ENCODE peak calls at places on chromosomes 12 and 14, in ten cellular contexts. Y is GM18507; W is NCI-H1092 treated with DMSO at 0.1 percent for 48 hours; A is lung microvascular endothelial cell; R is GM13976; C is Calu3; Q is AG09309; G is stimulated activated CD8-positive, alpha-beta memory T cell treated with anti-CD3 and anti-CD28 coated beads, Interleukin-7, amount 100 ng/mL, for 48 hours; K is NCI-H510A treated with DMSO at 0.1 percent for 48 hours; N is NCI-H345. S is an unnamed sample.

GRCh38 chr14:85079842-85080741 is 449.9 kb upstream of the FLRT2 start:
- DNase-seq in Y (no peak), W (no peak), A (no peak), R (no peak), C (no peak), Q (no peak), G (no peak), K (no peak), N (peak; percentile 5), S (no peak)

GRCh38 chr14:100871234-100872186 is 32.0 kb downstream of the RTL1 start:
- DNase-seq in Y (no peak), W (no peak), A (no peak), R (no peak), C (no peak), Q (no peak), G (no peak), K (no peak), N (no peak), S (no peak)

GRCh38 chr14:70254476-70254961 is 65.8 kb upstream of the SLC8A3 start:
- DNase-seq in Y (peak; percentile 5), W (peak; percentile 59), A (peak; percentile 68), R (peak; percentile 53), C (peak; percentile 65), Q (no peak), G (no peak), K (peak; percentile 70), N (peak; percentile 67), S (no peak)

GRCh38 chr12:85279449-85280137 is 427 bp upstream of the ALX1 start:
- DNase-seq in Y (no peak), W (no peak), A (no peak), R (peak; percentile 31), C (no peak), Q (no peak), G (no peak), K (no peak), N (no peak), S (no peak)

GRCh38 chr12:91326043-91327027 is 143.7 kb upstream of the DCN start:
- DNase-seq in Y (peak; percentile 2), W (peak; percentile 10), A (peak; percentile 31), R (peak; percentile 27), C (peak; percentile 70), Q (no peak), G (no peak), K (peak; percentile 14), N (peak; percentile 58), S (no peak)

GRCh38 chr12:26833692-26834168 is 736 bp upstream of the ITPR2 start:
- DNase-seq in Y (no peak), W (peak; percentile 47), A (no peak), R (peak; percentile 61), C (no peak), Q (no peak), G (no peak), K (peak; percentile 69), N (no peak), S (no peak)

GRCh38 chr14:100436745-100437406 is 113.7 kb downstream of the SLC25A47 start:
- DNase-seq in Y (no peak), W (no peak), A (no peak), R (no peak), C (no peak), Q (no peak), G (no peak), K (peak; percentile 52), N (no peak), S (no peak)

GRCh38 chr14:61699092-61699491 is 3.8 kb downstream of the HIF1A start:
- DNase-seq in Y (no peak), W (no peak), A (no peak), R (no peak), C (no peak), Q (no peak), G (no peak), K (no peak), N (no peak), S (no peak)

GRCh38 chr12:110179291-110179690 is 55.1 kb downstream of the IFT81 start:
- DNase-seq in Y (no peak), W (no peak), A (no peak), R (no peak), C (no peak), Q (peak; percentile 27), G (no peak), K (no peak), N (no peak), S (no peak)

GRCh38 chr12:125983094-125983783 is 918.0 kb downstream of the AACS start:
- DNase-seq in Y (no peak), W (no peak), A (no peak), R (peak; percentile 23), C (peak; percentile 93), Q (no peak), G (no peak), K (peak; percentile 97), N (no peak), S (no peak)

GRCh38 chr12:123267991-123268843 is 3.4 kb downstream of the CDK2AP1 start:
- DNase-seq in Y (no peak), W (peak; percentile 86), A (peak; percentile 85), R (no peak), C (no peak), Q (no peak), G (no peak), K (no peak), N (no peak), S (peak; percentile 27)

GRCh38 chr14:77044776-77045569 is 16.5 kb upstream of the IRF2BPL start:
- DNase-seq in Y (no peak), W (no peak), A (peak; percentile 64), R (no peak), C (no peak), Q (no peak), G (no peak), K (no peak), N (no peak), S (no peak)